ENCODE peak calls at places on chromosomes 6 and 20, in four cellular contexts. C, T, N and Z are unnamed samples.

GRCh38 chr6:24864345-24864744 is 65.6 kb upstream of the ARMH2 start:
- DNase-seq in C (no peak), T (no peak), N (no peak), Z (no peak)

GRCh38 chr6:28980137-28980796 is 24.8 kb downstream of the ZNF311 start:
- DNase-seq in C (no peak), T (no peak), N (no peak), Z (no peak)

GRCh38 chr6:37049735-37049989 is 44.2 kb downstream of the FGD2 start:
- DNase-seq in C (no peak), T (no peak), N (no peak), Z (no peak)

GRCh38 chr20:24777746-24778145 is 171.3 kb upstream of the CST7 start:
- DNase-seq in C (no peak), T (no peak), N (no peak), Z (no peak)

GRCh38 chr6:14283600-14284235 is 166.1 kb downstream of the CD83 start:
- DNase-seq in C (no peak), T (no peak), N (peak), Z (no peak)

GRCh38 chr20:44392776-44393607 is 37.5 kb downstream of the HNF4A start:
- DNase-seq in C (no peak), T (no peak), N (no peak), Z (no peak)

GRCh38 chr20:50680106-50680960 is 11.0 kb downstream of the RIPOR3 start:
- DNase-seq in C (no peak), T (no peak), N (no peak), Z (no peak)

GRCh38 chr20:63740501-63741353 is 1.2 kb downstream of the SLC2A4RG start:
- DNase-seq in C (peak), T (peak), N (peak), Z (peak)

GRCh38 chr6:131015630-131016263 is 47.3 kb downstream of the EPB41L2 start:
- DNase-seq in C (peak), T (no peak), N (no peak), Z (peak)

GRCh38 chr6:108565893-108566292 is 5.2 kb downstream of the FOXO3 start:
- DNase-seq in C (no peak), T (no peak), N (no peak), Z (peak)

GRCh38 chr20:33569290-33570094 is 79.6 kb downstream of the CBFA2T2 start:
- DNase-seq in C (no peak), T (peak), N (peak), Z (no peak)

GRCh38 chr6:168001037-168001348 is 3.5 kb downstream of the KIF25 start:
- DNase-seq in C (no peak), T (no peak), N (no peak), Z (no peak)

DNA sequence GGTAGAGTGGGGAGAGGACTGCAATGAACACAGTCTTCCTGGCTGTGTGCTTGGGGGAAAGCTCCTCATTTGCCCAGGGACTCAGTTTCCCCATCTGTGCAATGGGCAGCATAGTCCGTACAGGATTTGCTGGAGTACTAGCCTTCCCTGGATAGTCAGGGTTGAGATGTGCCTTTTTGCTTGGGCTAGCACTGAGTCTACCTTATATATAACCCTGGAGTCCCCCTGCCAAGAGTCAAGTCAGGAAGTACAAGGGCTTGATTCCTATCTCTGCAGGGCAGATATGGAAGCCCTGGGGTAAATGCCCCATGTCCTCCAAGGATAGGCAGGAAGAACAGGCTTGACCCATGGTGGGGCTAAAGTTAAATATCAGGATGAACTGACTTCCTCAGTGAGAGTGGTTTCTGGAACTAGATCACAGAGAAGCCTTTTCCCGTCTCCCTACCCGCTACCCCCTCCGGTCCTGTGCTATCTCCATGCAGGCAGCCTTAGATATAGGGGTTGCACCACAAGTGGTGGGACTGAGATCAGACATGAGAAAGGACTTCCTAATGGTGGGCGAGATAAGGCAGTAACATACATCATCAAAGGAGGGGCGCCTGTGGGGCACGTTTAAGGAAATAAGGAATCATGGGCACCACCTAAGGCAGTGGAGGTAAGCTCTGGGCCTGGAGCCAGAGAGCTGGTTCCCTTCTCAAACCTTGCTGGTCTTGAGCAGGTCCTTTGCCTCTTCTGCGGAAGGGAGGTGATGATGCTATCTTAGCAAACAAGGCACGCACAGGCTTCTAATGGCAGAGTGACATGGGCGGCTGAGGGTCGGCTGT is 157.9 kb downstream of the MRPL14 start:
- DNase-seq in C (no peak), T (no peak), N (no peak), Z (no peak)
- TF ChIP-seq CTCF in C (no peak), T (no peak), N (no peak), Z (no peak)

GRCh38 chr6:110414669-110415296 is 592 bp downstream of the DDO start:
- DNase-seq in C (no peak), T (no peak), N (no peak), Z (no peak)

GRCh38 chr6:110419028-110419739 is 3.8 kb upstream of the DDO start:
- DNase-seq in C (no peak), T (no peak), N (no peak), Z (no peak)

GRCh38 chr6:110410534-110410933 is 4.8 kb downstream of the DDO start:
- DNase-seq in C (no peak), T (no peak), N (no peak), Z (no peak)

GRCh38 chr6:110412258-110412839 is 3.0 kb downstream of the DDO start:
- DNase-seq in C (no peak), T (no peak), N (no peak), Z (no peak)

GRCh38 chr6:110415297-110415916 is at the start of gene DDO:
- DNase-seq in C (no peak), T (no peak), N (no peak), Z (no peak)
- H3K4me3 ChIP-seq in C (no peak), T (no peak), N (no peak), Z (peak)

DNA sequence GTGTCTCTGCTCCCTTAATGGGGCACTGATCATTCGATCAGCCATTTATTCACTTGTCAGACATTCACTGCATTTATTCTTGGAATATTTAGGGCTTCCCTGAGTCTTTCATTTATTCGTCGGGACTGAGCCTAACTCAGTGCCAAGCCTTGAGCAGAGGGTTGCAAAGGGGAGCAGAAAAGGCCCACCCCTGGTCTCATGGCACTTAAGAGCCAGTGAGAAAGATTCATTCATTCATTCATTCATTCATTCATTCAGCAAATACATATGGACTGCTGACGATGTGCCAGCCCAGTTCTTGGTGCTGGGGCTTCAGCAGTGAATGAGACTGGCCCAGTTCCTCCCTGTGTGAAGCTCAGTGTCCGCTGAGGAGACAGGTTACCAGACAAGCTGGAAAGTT is 36.6 kb downstream of the SIRPA start:
- DNase-seq in C (no peak), T (no peak), N (no peak), Z (no peak)
- TF ChIP-seq CTCF in C (no peak), T (no peak), N (no peak), Z (no peak)

GRCh38 chr6:57069228-57069627 is 20.8 kb upstream of the ZNF451 start:
- DNase-seq in C (no peak), T (no peak), N (no peak), Z (no peak)
- H3K4me3 ChIP-seq in C (no peak), T (no peak), N (no peak), Z (no peak)

GRCh38 chr6:152954443-152954842 is 28.4 kb downstream of the FBXO5 start:
- DNase-seq in C (no peak), T (no peak), N (no peak), Z (no peak)
- TF ChIP-seq CTCF in C (no peak), T (peak), N (no peak), Z (no peak)